ENCODE peak calls at places on chromosome 4, in ten cellular contexts. X is tibial nerve, N is HepG2, I is sigmoid colon, Y is A549, Z is ovary, C is stomach, W is SK-N-SH, R is GM12878, M is K562. J is an unnamed sample.

GRCh38 chr4:93469560-93469959 is 359.0 kb upstream of the ATOH1 start:
- DNase-seq in X (no peak), N (peak), Z (no peak), C (no peak), Y (no peak), R (no peak), M (no peak), W (no peak), I (no peak), J (no peak)

GRCh38 chr4:24514808-24515207 is 69.5 kb downstream of the DHX15 start:
- DNase-seq in X (no peak), R (no peak), I (no peak), M (no peak), C (no peak), Z (no peak), N (no peak), Y (no peak), W (peak), J (no peak)

GRCh38 chr4:151013491-151013890 is 1.6 kb downstream of the LRBA start:
- DNase-seq in M (peak), R (no peak), X (no peak), Y (no peak), I (no peak), N (no peak), C (no peak), Z (no peak), W (no peak), J (no peak)

GRCh38 chr4:140157341-140157740 is 3.4 kb upstream of the MAML3 start:
- DNase-seq in Y (no peak), M (no peak), R (no peak), N (no peak), W (no peak), C (no peak), X (no peak), I (no peak), Z (no peak), J (no peak)

GRCh38 chr4:89119166-89119565 is 7.8 kb downstream of the TIGD2 start:
- DNase-seq in Z (no peak), W (no peak), C (no peak), X (no peak), R (no peak), Y (peak), N (no peak), I (no peak), M (no peak), J (no peak)

GRCh38 chr4:22670953-22671352 is 21.8 kb upstream of the GBA3 start:
- DNase-seq in Y (no peak), R (no peak), I (no peak), M (peak), N (no peak), C (no peak), W (no peak), Z (no peak), X (no peak), J (no peak)

GRCh38 chr4:141371206-141371605 is 150.5 kb downstream of the ZNF330 start:
- DNase-seq in N (no peak), R (no peak), M (no peak), Z (no peak), X (no peak), I (no peak), C (no peak), Y (no peak), W (no peak), J (no peak)

GRCh38 chr4:113584407-113585150 is 177.0 kb downstream of the CAMK2D start:
- DNase-seq in R (no peak), M (peak), I (no peak), N (no peak), Y (peak), W (no peak), X (no peak), C (no peak), Z (no peak), J (no peak)

GRCh38 chr4:81723044-81723884 is 251.6 kb upstream of the RASGEF1B start:
- DNase-seq in W (no peak), Y (no peak), N (no peak), C (no peak), I (no peak), R (no peak), Z (no peak), X (no peak), M (no peak), J (no peak)

GRCh38 chr4:72567821-72568620 is 1.0 kb downstream of the ADAMTS3 start:
- DNase-seq in W (peak), Z (peak), C (peak), N (peak), X (peak), I (peak), Y (peak), M (peak), R (no peak), J (peak)
- TF ChIP-seq CTCF in W (peak), Z (peak), C (no peak), N (no peak), X (no peak), I (no peak), Y (no peak), M (peak), R (no peak), J (no peak)

GRCh38 chr4:168881754-168882153 is 128.3 kb downstream of the CBR4 start:
- DNase-seq in N (no peak), I (no peak), C (no peak), X (no peak), W (no peak), Y (no peak), Z (no peak), M (no peak), R (no peak), J (no peak)
- TF ChIP-seq EP300 in N (no peak), I (no peak), C (no peak), X (no peak), W (no peak), Y (no peak), Z (no peak), M (no peak), R (no peak), J (no peak)

GRCh38 chr4:6910340-6910959 is 824 bp downstream of the TBC1D14 start:
- DNase-seq in X (no peak), W (peak), C (no peak), N (no peak), R (no peak), M (peak), Z (no peak), Y (peak), I (peak), J (peak)
- TF ChIP-seq CTCF in X (no peak), W (peak), C (no peak), N (peak), R (peak), M (peak), Z (no peak), Y (no peak), I (no peak), J (no peak)

DNA sequence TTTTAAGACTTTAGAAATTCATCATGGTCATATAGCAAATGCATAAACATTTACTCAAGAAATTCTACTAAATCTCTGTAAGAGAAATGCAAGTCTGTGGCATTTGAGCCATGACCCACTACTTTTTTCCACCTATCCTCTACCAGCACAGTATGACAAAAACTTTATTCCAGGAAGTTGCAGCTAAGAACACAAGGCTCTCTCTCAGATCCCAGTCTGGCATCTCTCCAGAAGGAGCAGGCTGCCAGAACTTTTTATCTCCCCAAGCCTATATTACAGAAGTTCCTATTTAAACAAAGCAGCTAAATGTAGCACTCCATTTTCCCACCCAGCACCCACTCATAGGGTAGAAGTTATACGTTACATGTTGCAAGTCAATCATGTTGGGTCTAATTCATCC is 49.3 kb upstream of the EPGN start:
- DNase-seq in X (no peak), W (no peak), C (peak), Y (no peak), R (no peak), N (no peak), I (no peak), M (peak), Z (no peak), J (no peak)
- TF ChIP-seq EP300 in X (no peak), W (no peak), C (no peak), Y (no peak), R (no peak), N (no peak), I (no peak), M (no peak), Z (no peak), J (no peak)

J was measured in upper lobe of left lung.